ENCODE peak calls at places on chromosomes 3 and 15, in seven cellular contexts. M is choroid plexus epithelial cell, J is RWPE1, F is fibroblast of mammary gland, V is GM12865, Q is breast epithelium, U is AG09309. C is an unnamed sample.

GRCh38 chr3:33377931-33378330 is 62.3 kb downstream of the UBP1 start:
- DNase-seq in U (peak; percentile 27), Q (no peak), J (no peak), F (peak; percentile 82), M (peak; percentile 51), V (no peak), C (no peak)

GRCh38 chr3:129593595-129594339 is 12.7 kb downstream of the PLXND1 start:
- DNase-seq in U (no peak), J (no peak), V (no peak), Q (no peak), F (no peak), M (no peak), C (no peak)

GRCh38 chr15:95895510-95895909 is 435.0 kb upstream of the NR2F2 start:
- DNase-seq in M (no peak), J (no peak), V (no peak), U (no peak), Q (no peak), F (no peak), C (no peak)

GRCh38 chr3:42711491-42712343 is 9.1 kb upstream of the HHATL start:
- DNase-seq in J (no peak), Q (peak; percentile 34), V (no peak), M (peak; percentile 8), U (no peak), F (peak; percentile 5), C (no peak)

GRCh38 chr3:106510206-106510605 is 641.4 kb upstream of the CBLB start:
- DNase-seq in Q (no peak), V (no peak), J (no peak), U (peak; percentile 7), F (peak; percentile 84), M (no peak), C (no peak)

GRCh38 chr3:48141225-48142137 is 46.7 kb downstream of the CDC25A start:
- DNase-seq in M (no peak), Q (no peak), J (no peak), V (no peak), F (peak; percentile 12), U (no peak), C (no peak)

GRCh38 chr3:123632161-123632655 is 47.4 kb upstream of the HACD2 start:
- DNase-seq in U (no peak), Q (peak; percentile 65), J (no peak), M (peak; percentile 74), V (no peak), F (no peak), C (no peak)

GRCh38 chr3:188239577-188239976 is 85.6 kb downstream of the LPP start:
- DNase-seq in U (no peak), V (no peak), J (no peak), M (no peak), Q (no peak), F (no peak), C (no peak)

GRCh38 chr3:77412591-77412990 is 372.7 kb downstream of the ROBO2 start:
- DNase-seq in V (no peak), Q (no peak), M (no peak), F (no peak), J (peak; percentile 13), U (peak; percentile 7), C (no peak)

GRCh38 chr15:67784057-67784781 is 41.1 kb upstream of the SKOR1 start:
- DNase-seq in J (no peak), F (no peak), Q (no peak), U (no peak), M (no peak), V (peak; percentile 90), C (no peak)

GRCh38 chr3:133494469-133494868 is 79.0 kb upstream of the CDV3 start:
- DNase-seq in F (peak; percentile 23), V (no peak), M (peak; percentile 60), U (no peak), J (no peak), Q (no peak), C (peak; percentile 68)

GRCh38 chr3:21672303-21672702 is 78.7 kb downstream of the ZNF385D start:
- DNase-seq in J (peak; percentile 0), U (peak; percentile 85), M (peak; percentile 60), F (peak; percentile 100), Q (no peak), V (no peak), C (peak; percentile 3)

GRCh38 chr3:169964176-169964575 is 2.4 kb upstream of the SEC62 start:
- DNase-seq in Q (no peak), V (no peak), M (peak; percentile 17), U (no peak), F (peak; percentile 8), J (peak; percentile 12), C (no peak)

GRCh38 chr3:72265250-72265649 is 480.3 kb upstream of the PROK2 start:
- DNase-seq in F (peak; percentile 66), Q (no peak), J (no peak), U (no peak), V (no peak), M (peak; percentile 58), C (no peak)

GRCh38 chr3:145719118-145719517 is 441.9 kb downstream of the PLOD2 start:
- DNase-seq in U (no peak), Q (no peak), V (no peak), M (no peak), J (no peak), F (no peak), C (no peak)

GRCh38 chr3:130925628-130926027 is 31.7 kb downstream of the ATP2C1 start:
- DNase-seq in F (peak; percentile 50), U (no peak), Q (no peak), V (peak; percentile 88), J (no peak), M (peak; percentile 36), C (peak; percentile 35)

GRCh38 chr3:150543531-150543930 is 2.8 kb downstream of the SERP1 start:
- DNase-seq in U (no peak), J (no peak), M (no peak), F (no peak), V (no peak), Q (no peak), C (no peak)

GRCh38 chr3:185789891-185790830 is 34.7 kb downstream of the IGF2BP2 start:
- DNase-seq in M (no peak), U (no peak), F (no peak), J (no peak), V (no peak), Q (no peak), C (peak; percentile 54)

GRCh38 chr3:144586382-144586781 is 614.8 kb downstream of the DIPK2A start:
- DNase-seq in V (no peak), U (peak; percentile 55), J (no peak), Q (no peak), F (peak; percentile 79), M (peak; percentile 76), C (no peak)

GRCh38 chr3:57793737-57794187 is 37.7 kb downstream of the SLMAP start:
- DNase-seq in M (peak; percentile 17), F (peak; percentile 47), U (no peak), Q (no peak), V (no peak), J (no peak), C (no peak)

GRCh38 chr3:179149239-179149887 is 1.2 kb downstream of the PIK3CA start:
- DNase-seq in U (no peak), M (peak; percentile 56), F (peak; percentile 36), Q (no peak), V (peak; percentile 84), J (peak; percentile 10), C (peak; percentile 40)

GRCh38 chr3:160128086-160128485 is 97.1 kb upstream of the C3orf80 start:
- DNase-seq in J (no peak), Q (no peak), V (peak; percentile 46), M (no peak), U (no peak), F (no peak), C (no peak)

GRCh38 chr3:120153294-120153693 is 59.0 kb upstream of the GSK3B start:
- DNase-seq in Q (no peak), J (peak; percentile 86), V (no peak), M (peak; percentile 82), U (peak; percentile 62), F (peak; percentile 89), C (no peak)

GRCh38 chr15:57118013-57118799 is 199.8 kb downstream of the TCF12 start:
- DNase-seq in J (peak; percentile 15), V (peak; percentile 32), Q (no peak), M (peak; percentile 57), U (no peak), F (peak; percentile 28), C (peak; percentile 6)

GRCh38 chr15:44092221-44092620 is 102.8 kb downstream of the FRMD5 start:
- DNase-seq in J (peak; percentile 37), F (peak; percentile 79), Q (no peak), U (no peak), M (peak; percentile 38), V (no peak), C (no peak)

GRCh38 chr15:65028921-65029735 is at the start of gene MTFMT:
- DNase-seq in V (peak; percentile 90), M (peak; percentile 82), F (peak; percentile 74), U (peak; percentile 16), Q (peak; percentile 90), J (peak; percentile 98), C (peak; percentile 96)
- TF ChIP-seq CTCF in V (peak; percentile 9), M (peak; percentile 2), F (no peak), U (no peak), Q (no peak), J (no peak), C (no peak)

DNA sequence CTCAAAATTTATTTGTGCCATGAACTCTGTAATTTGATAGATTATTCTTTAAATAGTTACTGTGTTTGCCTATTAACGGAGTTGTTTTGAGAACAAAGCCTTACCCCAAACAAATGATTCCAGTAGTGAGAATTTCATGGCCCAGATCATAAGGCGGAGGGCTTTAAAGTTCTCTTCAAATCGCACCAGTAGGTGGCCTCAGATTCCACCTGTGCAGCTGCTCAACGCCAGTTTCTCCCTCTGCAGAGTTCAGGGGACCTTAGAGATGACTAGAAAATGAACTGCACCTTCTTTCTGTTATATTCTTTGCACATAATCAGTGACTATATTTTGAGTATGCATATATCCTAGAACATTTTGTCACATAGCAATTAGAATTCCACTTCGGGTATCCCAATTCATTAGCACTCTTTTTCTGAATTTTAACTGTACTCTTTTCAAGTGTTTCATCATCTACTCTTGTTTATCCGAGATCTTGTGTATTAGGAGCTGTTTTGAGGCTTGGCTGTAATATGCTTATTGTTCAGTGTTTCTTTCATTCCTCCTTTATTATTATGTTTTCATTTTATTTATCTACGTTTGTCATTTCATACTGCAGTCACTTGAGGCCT is 232.6 kb upstream of the CHRM5 start:
- DNase-seq in F (peak; percentile 36), V (peak; percentile 68), J (peak; percentile 37), U (no peak), Q (no peak), M (peak; percentile 74), C (no peak)
- TF ChIP-seq CTCF in F (peak; percentile 59), V (peak; percentile 58), J (peak; percentile 74), U (peak; percentile 69), Q (no peak), M (peak; percentile 87), C (no peak)

DNA sequence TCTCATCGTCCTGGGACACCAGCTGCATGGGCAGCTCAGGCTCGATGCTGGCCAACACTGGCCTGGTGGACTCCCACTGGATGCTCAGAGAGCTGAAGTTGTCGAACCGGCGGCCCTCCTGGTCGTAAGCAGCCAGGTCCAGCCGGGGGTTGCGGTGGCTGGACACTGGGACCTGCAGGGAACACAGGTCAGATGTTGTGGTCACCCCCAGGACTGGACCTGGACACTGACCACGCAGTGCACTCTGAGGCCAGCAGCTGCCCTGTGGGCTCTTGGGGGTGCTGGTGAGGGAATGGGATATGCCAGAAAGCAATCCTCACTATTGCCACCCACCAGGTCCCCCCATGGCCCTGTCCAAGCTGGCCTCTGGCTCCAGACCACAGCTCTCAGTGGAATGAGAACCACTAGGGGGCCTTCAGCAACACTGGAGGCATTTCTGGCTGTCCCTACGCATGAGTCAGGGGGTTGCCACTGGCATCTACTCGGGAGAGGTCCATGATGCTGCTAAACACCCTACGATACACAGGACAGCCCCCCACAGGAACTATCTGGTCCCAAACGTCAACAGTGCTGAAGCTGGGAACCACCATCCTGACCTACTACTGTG is 66.1 kb downstream of the NUP210 start:
- DNase-seq in Q (no peak), F (peak; percentile 8), U (no peak), J (no peak), M (peak; percentile 23), V (no peak), C (no peak)
- TF ChIP-seq CTCF in Q (no peak), F (peak; percentile 20), U (peak; percentile 53), J (no peak), M (peak; percentile 60), V (peak; percentile 9), C (no peak)

GRCh38 chr3:190017575-190018288 is 103.0 kb downstream of the P3H2 start:
- DNase-seq in F (peak; percentile 84), J (peak; percentile 36), U (peak; percentile 46), M (peak; percentile 87), V (peak; percentile 48), Q (no peak), C (peak; percentile 61)
- TF ChIP-seq CTCF in F (peak; percentile 38), J (peak; percentile 47), U (peak; percentile 51), M (peak; percentile 60), V (peak; percentile 21), Q (no peak), C (peak; percentile 31)